ENCODE peak calls at places on chromosomes 1 and 21, in four cellular contexts. L is ELF-1, K is T-helper 9 cell, U is PC-9. A is an unnamed sample.

GRCh38 chr21:36923270-36923669 is 43.2 kb downstream of the HLCS start:
- DNase-seq in L (no peak), U (no peak), K (no peak), A (no peak)

GRCh38 chr1:13699936-13700520 is at the start of gene PRDM2:
- DNase-seq in K (peak), L (peak), U (no peak), A (peak)

GRCh38 chr1:147717051-147717705 is 43.2 kb downstream of the GJA5 start:
- DNase-seq in L (no peak), U (peak), K (no peak), A (peak)

GRCh38 chr1:245398180-245398579 is 243.4 kb downstream of the KIF26B start:
- DNase-seq in U (no peak), L (no peak), K (no peak), A (no peak)

GRCh38 chr21:26546698-26547097 is 26.4 kb downstream of the CYYR1 start:
- DNase-seq in L (no peak), U (no peak), K (no peak), A (no peak)

GRCh38 chr21:35438643-35439404 is 389.7 kb upstream of the RUNX1 start:
- DNase-seq in L (peak), U (no peak), K (no peak), A (no peak)

GRCh38 chr1:1536938-1537546 is 3.4 kb downstream of the TMEM240 start:
- DNase-seq in K (no peak), U (no peak), L (no peak), A (no peak)

GRCh38 chr1:34590211-34590623 is 164.6 kb upstream of the GJB5 start:
- DNase-seq in K (no peak), L (peak), U (peak), A (no peak)

GRCh38 chr1:49465486-49466185 is 558.1 kb downstream of the AGBL4 start:
- DNase-seq in U (no peak), K (no peak), L (no peak), A (no peak)